ENCODE peak calls at places on chromosomes 13 and 19, in nine cellular contexts. L is HCT116; Z is activated T-cell treated with anti-CD3 and anti-CD28 coated beads, Interleukin-2, amount 50 U/mL, for 72 hours; D is Panc1; T is natural killer cell; M is right lobe of liver; H is activated naive CD4-positive, alpha-beta T cell treated with anti-CD3 and anti-CD28 coated beads, Interleukin-2, amount 50 U/mL, for 72 hours; R is mucosa of descending colon; P is activated B cell treated with CpG ODN at 0.5 μM for 24 hours. Y is an unnamed sample.

GRCh38 chr19:3275068-3275582 is 50.7 kb downstream of the CELF5 start:
- ATAC-seq in Z (peak), D (peak), M (no peak), P (peak), R (no peak), L (peak), H (peak), T (peak), Y (peak)

GRCh38 chr19:17220207-17220758 is 5.1 kb downstream of the USE1 start:
- ATAC-seq in Z (no peak), H (peak), P (no peak), D (no peak), M (no peak), T (no peak), R (peak), L (peak), Y (no peak)

GRCh38 chr19:18091217-18091608 is 4.5 kb upstream of the IL12RB1 start:
- ATAC-seq in T (peak), P (peak), R (peak), Z (peak), L (no peak), D (no peak), H (peak), M (peak), Y (peak)

GRCh38 chr13:26605845-26606244 is 48.4 kb downstream of the WASF3 start:
- ATAC-seq in D (no peak), P (no peak), H (no peak), T (no peak), R (no peak), L (peak), Z (no peak), M (peak), Y (no peak)

GRCh38 chr19:33499248-33499647 is 22.3 kb downstream of the PEPD start:
- ATAC-seq in D (no peak), P (no peak), H (no peak), L (no peak), T (no peak), Z (no peak), M (peak), R (no peak), Y (no peak)

GRCh38 chr13:108816381-108816780 is 187.0 kb downstream of the MYO16 start:
- ATAC-seq in D (no peak), H (no peak), R (no peak), M (no peak), L (no peak), Z (no peak), P (no peak), T (no peak), Y (no peak)

GRCh38 chr13:42377640-42378382 is 105.9 kb downstream of the AKAP11 start:
- ATAC-seq in L (no peak), D (no peak), R (peak), P (peak), M (peak), Z (peak), H (peak), T (peak), Y (peak)

GRCh38 chr13:95641291-95641811 is 3.2 kb downstream of the DZIP1 start:
- ATAC-seq in M (no peak), P (no peak), T (no peak), R (peak), H (no peak), L (no peak), D (no peak), Z (no peak), Y (no peak)

GRCh38 chr19:55146648-55147218 is 2.3 kb downstream of the TNNT1 start:
- ATAC-seq in M (no peak), T (no peak), R (peak), Z (peak), D (peak), H (peak), P (no peak), L (peak), Y (peak)

GRCh38 chr13:75181906-75182305 is 300.1 kb downstream of the TBC1D4 start:
- ATAC-seq in M (peak), T (no peak), Z (no peak), P (no peak), R (no peak), D (no peak), L (no peak), H (no peak), Y (no peak)

GRCh38 chr13:50629497-50629896 is 214.0 kb downstream of the DLEU7 start:
- ATAC-seq in D (no peak), P (no peak), R (no peak), L (no peak), H (no peak), Z (no peak), T (no peak), M (peak), Y (no peak)

GRCh38 chr13:80962855-80963254 is 621.9 kb upstream of the SPRY2 start:
- ATAC-seq in T (no peak), M (no peak), R (no peak), D (no peak), Z (no peak), L (no peak), H (no peak), P (no peak), Y (no peak)

GRCh38 chr19:3708207-3708931 is at the start of gene TJP3:
- ATAC-seq in L (peak), P (no peak), R (peak), Z (no peak), D (peak), T (no peak), H (no peak), M (peak), Y (no peak)

GRCh38 chr13:49292742-49293498 is 45.2 kb downstream of the CDADC1 start:
- ATAC-seq in M (peak), Z (peak), R (no peak), T (no peak), P (no peak), D (no peak), H (peak), L (no peak), Y (peak)

GRCh38 chr19:5985098-5985783 is 7.3 kb upstream of the RANBP3 start:
- ATAC-seq in T (no peak), L (no peak), R (no peak), Z (no peak), D (peak), P (no peak), H (peak), M (no peak), Y (peak)

GRCh38 chr13:35733832-35734231 is 257.3 kb upstream of the MAB21L1 start:
- ATAC-seq in D (no peak), Z (no peak), M (peak), P (no peak), H (no peak), R (no peak), L (no peak), T (no peak), Y (no peak)

GRCh38 chr13:46647514-46648065 is 94.6 kb downstream of the LRCH1 start:
- ATAC-seq in M (no peak), Z (no peak), L (no peak), R (peak), P (peak), D (no peak), H (no peak), T (no peak), Y (no peak)

GRCh38 chr19:6752257-6753177 is 13.0 kb downstream of the TRIP10 start:
- ATAC-seq in H (no peak), L (peak), P (no peak), M (peak), R (peak), D (peak), T (no peak), Z (no peak), Y (no peak)

GRCh38 chr19:13705201-13705600 is 59.1 kb upstream of the MRI1 start:
- ATAC-seq in Z (no peak), L (no peak), R (no peak), M (no peak), P (no peak), D (no peak), H (no peak), T (no peak), Y (no peak)

GRCh38 chr19:2433854-2434253 is 6.5 kb upstream of the TIMM13 start:
- ATAC-seq in D (no peak), R (no peak), Z (no peak), L (no peak), M (no peak), H (no peak), P (no peak), T (no peak), Y (no peak)

GRCh38 chr13:20136781-20137703 is 23.8 kb downstream of the GJA3 start:
- ATAC-seq in Z (peak), P (no peak), L (peak), M (peak), T (no peak), R (peak), H (peak), D (peak), Y (peak)

GRCh38 chr19:16085115-16085514 is 8.8 kb downstream of the TPM4 start:
- ATAC-seq in D (no peak), P (no peak), T (no peak), L (no peak), M (no peak), R (no peak), Z (peak), H (no peak), Y (peak)

GRCh38 chr19:51602189-51602854 is 27.9 kb downstream of the SIGLEC5 start:
- ATAC-seq in R (no peak), P (peak), Z (no peak), L (no peak), D (no peak), H (no peak), M (no peak), T (no peak), Y (no peak)

GRCh38 chr13:28047784-28048388 is 52.5 kb downstream of the FLT3 start:
- ATAC-seq in Z (peak), M (no peak), P (peak), D (no peak), L (no peak), R (peak), H (peak), T (peak), Y (peak)

GRCh38 chr13:23670793-23671192 is 100.6 kb downstream of the TNFRSF19 start:
- ATAC-seq in R (no peak), P (no peak), D (no peak), L (no peak), Z (no peak), T (no peak), M (no peak), H (no peak), Y (no peak)

GRCh38 chr13:44196186-44196751 is 177.4 kb upstream of the SERP2 start:
- ATAC-seq in Z (peak), L (no peak), T (peak), D (no peak), M (no peak), P (no peak), R (no peak), H (peak), Y (peak)

GRCh38 chr19:30701178-30701577 is 329.0 kb downstream of the ZNF536 start:
- ATAC-seq in P (no peak), Z (no peak), T (no peak), H (no peak), L (no peak), M (no peak), R (no peak), D (no peak), Y (no peak)